ENCODE peak calls at places on chromosomes 13 and 19, in four cellular contexts. One of them, this sample, is unnamed. For H4K20me1, the result is how much of the 10 kb centered on the place peaks cover.

GRCh38 chr19:13579388-13580060 is 73.2 kb upstream of the CACNA1A start:
- DNase-seq in MM.1S: no peak
- DNase-seq in mammary epithelial cell: no peak
- DNase-seq in fibroblast of lung: peak
- DNase-seq in this sample: no peak

GRCh38 chr13:51148952-51149573 is 38.0 kb upstream of the C13orf42 start:
- DNase-seq in MM.1S: no peak
- DNase-seq in mammary epithelial cell: peak
- DNase-seq in fibroblast of lung: peak
- DNase-seq in this sample: peak

GRCh38 chr19:35715981-35716734 is 1.6 kb upstream of the KMT2B start:
- DNase-seq in MM.1S: peak
- DNase-seq in mammary epithelial cell: no peak
- DNase-seq in fibroblast of lung: peak
- DNase-seq in this sample: no peak

GRCh38 chr19:37963190-37963947 is 56.4 kb downstream of the SIPA1L3 start:
- DNase-seq in MM.1S: no peak
- DNase-seq in mammary epithelial cell: no peak
- DNase-seq in fibroblast of lung: peak
- DNase-seq in this sample: peak

GRCh38 chr19:34171539-34171876 is 796 bp upstream of the LSM14A start:
- DNase-seq in MM.1S: no peak
- DNase-seq in mammary epithelial cell: peak
- DNase-seq in fibroblast of lung: peak
- DNase-seq in this sample: no peak

GRCh38 chr13:68369739-68370138 is 1139.6 kb upstream of the PCDH9 start:
- DNase-seq in MM.1S: no peak
- DNase-seq in mammary epithelial cell: no peak
- DNase-seq in fibroblast of lung: peak
- DNase-seq in this sample: no peak

GRCh38 chr19:38443458-38444001 is 10.0 kb downstream of the RYR1 start:
- DNase-seq in MM.1S: no peak
- DNase-seq in mammary epithelial cell: no peak
- DNase-seq in fibroblast of lung: no peak
- DNase-seq in this sample: no peak

GRCh38 chr13:97224544-97225324 is 2.6 kb downstream of the MBNL2 start:
- DNase-seq in MM.1S: peak
- DNase-seq in mammary epithelial cell: peak
- DNase-seq in fibroblast of lung: peak
- DNase-seq in this sample: no peak

GRCh38 chr13:32302461-32302860 is 12.7 kb downstream of the ZAR1L start:
- DNase-seq in MM.1S: no peak
- DNase-seq in mammary epithelial cell: no peak
- DNase-seq in fibroblast of lung: no peak
- DNase-seq in this sample: no peak

GRCh38 chr13:99296270-99296865 is 10.8 kb downstream of the GPR183 start:
- DNase-seq in MM.1S: no peak
- DNase-seq in mammary epithelial cell: no peak
- DNase-seq in fibroblast of lung: peak
- DNase-seq in this sample: no peak

GRCh38 chr19:33409035-33409434 is 35.5 kb downstream of the CEBPG start:
- DNase-seq in MM.1S: no peak
- DNase-seq in mammary epithelial cell: no peak
- DNase-seq in fibroblast of lung: no peak
- DNase-seq in this sample: no peak

GRCh38 chr13:40651866-40652587 is 14.4 kb downstream of the FOXO1 start:
- DNase-seq in MM.1S: no peak
- DNase-seq in mammary epithelial cell: no peak
- DNase-seq in fibroblast of lung: no peak
- DNase-seq in this sample: peak

GRCh38 chr13:40657307-40657706 is 9.1 kb downstream of the FOXO1 start:
- DNase-seq in MM.1S: no peak
- DNase-seq in mammary epithelial cell: no peak
- DNase-seq in fibroblast of lung: no peak
- DNase-seq in this sample: no peak

GRCh38 chr13:40652588-40652940 is 13.9 kb downstream of the FOXO1 start:
- DNase-seq in MM.1S: no peak
- DNase-seq in mammary epithelial cell: no peak
- DNase-seq in fibroblast of lung: no peak
- DNase-seq in this sample: peak

GRCh38 chr13:40656358-40656757 is 10.1 kb downstream of the FOXO1 start:
- DNase-seq in MM.1S: no peak
- DNase-seq in mammary epithelial cell: no peak
- DNase-seq in fibroblast of lung: no peak
- DNase-seq in this sample: no peak

DNA sequence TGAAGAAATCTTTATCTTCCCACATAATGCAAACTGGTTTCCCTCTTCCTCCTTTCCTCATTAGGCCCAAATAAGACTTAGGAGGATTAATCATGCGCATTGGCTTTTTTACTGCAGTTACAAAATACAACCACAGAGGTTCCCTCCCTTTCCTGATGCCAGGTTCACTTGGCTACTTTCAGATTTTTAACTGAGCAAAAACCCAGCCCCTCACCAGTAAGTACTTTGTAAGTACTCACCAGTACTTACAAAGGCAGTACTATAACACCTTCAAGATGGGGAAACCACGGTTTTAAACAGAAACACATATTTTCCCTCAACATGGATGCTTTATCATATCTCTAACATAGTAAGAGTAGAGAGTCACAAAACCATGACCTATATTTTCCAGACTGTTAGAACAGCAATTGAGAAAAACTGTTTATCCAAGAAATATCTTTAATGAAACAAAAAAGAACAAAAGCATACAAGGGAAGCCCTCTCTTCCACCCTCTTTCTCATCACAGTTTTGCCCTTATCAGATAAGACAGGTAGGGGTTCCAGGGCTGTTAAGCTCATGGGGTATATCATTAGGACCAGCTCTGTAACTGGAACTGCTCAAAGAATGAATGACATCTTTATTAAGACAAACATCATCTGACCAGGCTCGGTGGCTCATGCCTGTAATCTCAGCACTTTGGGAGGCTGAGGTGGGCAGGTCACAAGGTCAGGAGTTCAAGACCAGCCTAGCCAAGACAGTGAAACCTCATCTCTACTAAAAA is 12.7 kb downstream of the FOXO1 start:
- DNase-seq in MM.1S: no peak
- DNase-seq in mammary epithelial cell: no peak
- DNase-seq in fibroblast of lung: peak
- DNase-seq in this sample: peak
- H3K27ac ChIP-seq in MM.1S: no peak
- H3K27ac ChIP-seq in mammary epithelial cell: no peak
- H3K27ac ChIP-seq in fibroblast of lung: no peak
- H3K27ac ChIP-seq in this sample: peak

GRCh38 chr19:40091205-40092129 is 724 bp upstream of the ZNF780A start:
- DNase-seq in MM.1S: no peak
- DNase-seq in mammary epithelial cell: no peak
- DNase-seq in fibroblast of lung: no peak
- DNase-seq in this sample: peak

GRCh38 chr19:40090256-40091204 is at the start of gene ZNF780A:
- DNase-seq in MM.1S: peak
- DNase-seq in mammary epithelial cell: peak
- DNase-seq in fibroblast of lung: peak
- DNase-seq in this sample: peak

GRCh38 chr19:40088299-40089047 is 2.3 kb downstream of the ZNF780A start:
- DNase-seq in MM.1S: no peak
- DNase-seq in mammary epithelial cell: no peak
- DNase-seq in fibroblast of lung: no peak
- DNase-seq in this sample: no peak

GRCh38 chr19:40084948-40085347 is 5.8 kb downstream of the ZNF780A start:
- DNase-seq in MM.1S: no peak
- DNase-seq in mammary epithelial cell: no peak
- DNase-seq in fibroblast of lung: no peak
- DNase-seq in this sample: no peak

GRCh38 chr19:40089462-40089861 is 1.3 kb downstream of the ZNF780A start:
- DNase-seq in MM.1S: no peak
- DNase-seq in mammary epithelial cell: peak
- DNase-seq in fibroblast of lung: peak
- DNase-seq in this sample: peak
- H2AFZ ChIP-seq in MM.1S: no peak
- H2AFZ ChIP-seq in mammary epithelial cell: peak
- H2AFZ ChIP-seq in fibroblast of lung: no peak
- H2AFZ ChIP-seq in this sample: no peak

GRCh38 chr13:45142440-45143345 is 22.4 kb downstream of the GTF2F2 start:
- DNase-seq in MM.1S: no peak
- DNase-seq in mammary epithelial cell: peak
- DNase-seq in fibroblast of lung: peak
- DNase-seq in this sample: no peak
- H4K20me1 ChIP-seq in MM.1S: under half
- H4K20me1 ChIP-seq in mammary epithelial cell: under half
- H4K20me1 ChIP-seq in fibroblast of lung: under half
- H4K20me1 ChIP-seq in this sample: under half

GRCh38 chr19:47778089-47778953 is at the start of gene SELENOW:
- DNase-seq in MM.1S: peak
- DNase-seq in mammary epithelial cell: peak
- DNase-seq in fibroblast of lung: peak
- DNase-seq in this sample: peak

GRCh38 chr19:47776568-47776967 is 1.9 kb upstream of the SELENOW start:
- DNase-seq in MM.1S: no peak
- DNase-seq in mammary epithelial cell: peak
- DNase-seq in fibroblast of lung: peak
- DNase-seq in this sample: no peak

GRCh38 chr19:47780215-47780551 is 1.7 kb downstream of the SELENOW start:
- DNase-seq in MM.1S: no peak
- DNase-seq in mammary epithelial cell: no peak
- DNase-seq in fibroblast of lung: no peak
- DNase-seq in this sample: no peak

GRCh38 chr19:47779524-47780214 is 1.2 kb downstream of the SELENOW start:
- DNase-seq in MM.1S: no peak
- DNase-seq in mammary epithelial cell: no peak
- DNase-seq in fibroblast of lung: no peak
- DNase-seq in this sample: no peak

DNA sequence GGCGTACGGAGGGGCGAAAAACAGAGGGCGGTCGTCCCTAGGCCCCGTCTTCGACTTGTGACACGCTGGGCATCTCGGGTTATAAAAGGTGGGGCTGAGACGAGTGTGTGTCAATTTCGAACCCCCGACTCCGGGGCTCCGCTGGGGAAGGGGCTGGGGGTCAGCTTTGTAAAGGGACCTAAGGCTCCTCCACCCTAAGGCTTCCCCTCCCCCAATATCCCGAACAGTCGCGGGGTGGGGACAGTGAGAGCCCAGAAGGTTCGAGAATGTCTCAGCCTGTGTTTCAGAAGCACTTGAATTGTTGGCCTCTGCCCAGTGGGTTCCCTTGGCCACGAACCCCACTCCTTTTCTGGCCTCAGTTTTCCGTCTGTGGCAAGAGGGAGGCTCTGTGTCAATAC is 450 bp downstream of the SELENOW start:
- DNase-seq in MM.1S: no peak
- DNase-seq in mammary epithelial cell: peak
- DNase-seq in fibroblast of lung: peak
- DNase-seq in this sample: peak
- H3K27ac ChIP-seq in MM.1S: no peak
- H3K27ac ChIP-seq in mammary epithelial cell: peak
- H3K27ac ChIP-seq in fibroblast of lung: peak
- H3K27ac ChIP-seq in this sample: peak

GRCh38 chr13:94312511-94313191 is 166.8 kb downstream of the DCT start:
- DNase-seq in MM.1S: peak
- DNase-seq in mammary epithelial cell: no peak
- DNase-seq in fibroblast of lung: peak
- DNase-seq in this sample: no peak

GRCh38 chr13:94308808-94309207 is 170.7 kb downstream of the DCT start:
- DNase-seq in MM.1S: no peak
- DNase-seq in mammary epithelial cell: no peak
- DNase-seq in fibroblast of lung: no peak
- DNase-seq in this sample: no peak

GRCh38 chr13:94309997-94310842 is 169.3 kb downstream of the DCT start:
- DNase-seq in MM.1S: no peak
- DNase-seq in mammary epithelial cell: peak
- DNase-seq in fibroblast of lung: peak
- DNase-seq in this sample: no peak

GRCh38 chr13:94311893-94312292 is 167.6 kb downstream of the DCT start:
- DNase-seq in MM.1S: no peak
- DNase-seq in mammary epithelial cell: no peak
- DNase-seq in fibroblast of lung: no peak
- DNase-seq in this sample: no peak

GRCh38 chr13:94309576-94309975 is 169.9 kb downstream of the DCT start:
- DNase-seq in MM.1S: no peak
- DNase-seq in mammary epithelial cell: no peak
- DNase-seq in fibroblast of lung: no peak
- DNase-seq in this sample: no peak
- H2AFZ ChIP-seq in MM.1S: no peak
- H2AFZ ChIP-seq in mammary epithelial cell: peak
- H2AFZ ChIP-seq in fibroblast of lung: no peak
- H2AFZ ChIP-seq in this sample: no peak

DNA sequence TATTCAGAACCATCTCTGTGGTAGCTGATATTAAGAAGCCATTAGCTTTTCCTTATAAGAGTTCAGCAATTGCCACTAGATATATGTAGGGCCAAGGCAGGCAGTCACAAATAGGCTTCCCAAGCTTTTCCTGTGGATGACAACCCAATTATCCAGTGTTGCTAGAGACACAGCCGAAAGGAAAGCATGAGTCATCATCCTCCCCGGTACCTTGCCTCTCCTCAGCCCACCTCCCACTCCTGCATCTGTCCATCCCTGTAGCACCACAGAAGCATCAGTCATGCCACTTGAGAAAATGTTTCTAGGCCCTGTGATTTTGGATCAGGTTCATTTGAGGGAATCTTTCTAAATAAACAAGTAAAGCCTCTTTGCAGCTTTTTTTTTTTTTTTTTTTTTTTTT is 204.3 kb downstream of the DNAJC15 start:
- DNase-seq in MM.1S: no peak
- DNase-seq in mammary epithelial cell: no peak
- DNase-seq in fibroblast of lung: peak
- DNase-seq in this sample: no peak
- H4K20me1 ChIP-seq in MM.1S: under half
- H4K20me1 ChIP-seq in mammary epithelial cell: under half
- H4K20me1 ChIP-seq in fibroblast of lung: under half
- H4K20me1 ChIP-seq in this sample: under half

DNA sequence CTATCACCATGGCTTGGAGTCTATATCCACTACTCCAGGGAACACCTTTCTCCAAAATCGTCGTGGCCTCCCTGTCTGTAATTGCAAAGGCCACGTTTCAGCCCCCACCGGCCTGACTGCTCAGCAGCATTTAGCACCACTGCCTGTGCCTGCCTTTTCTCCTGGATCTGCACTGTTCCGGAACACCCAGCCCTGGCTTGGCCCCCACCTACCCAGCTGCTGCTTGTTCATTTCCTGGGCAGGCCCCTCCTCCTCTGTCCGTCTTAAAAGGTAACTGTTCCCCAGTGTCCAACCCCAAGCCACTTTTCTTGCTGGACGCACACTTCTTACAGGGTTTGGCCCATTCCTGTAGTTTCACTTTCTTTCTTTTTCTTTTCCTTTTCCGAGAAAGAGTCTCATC is 8.5 kb upstream of the SYT5 start:
- DNase-seq in MM.1S: no peak
- DNase-seq in mammary epithelial cell: no peak
- DNase-seq in fibroblast of lung: no peak
- DNase-seq in this sample: no peak
- H3K27ac ChIP-seq in MM.1S: no peak
- H3K27ac ChIP-seq in mammary epithelial cell: peak
- H3K27ac ChIP-seq in fibroblast of lung: no peak
- H3K27ac ChIP-seq in this sample: no peak

DNA sequence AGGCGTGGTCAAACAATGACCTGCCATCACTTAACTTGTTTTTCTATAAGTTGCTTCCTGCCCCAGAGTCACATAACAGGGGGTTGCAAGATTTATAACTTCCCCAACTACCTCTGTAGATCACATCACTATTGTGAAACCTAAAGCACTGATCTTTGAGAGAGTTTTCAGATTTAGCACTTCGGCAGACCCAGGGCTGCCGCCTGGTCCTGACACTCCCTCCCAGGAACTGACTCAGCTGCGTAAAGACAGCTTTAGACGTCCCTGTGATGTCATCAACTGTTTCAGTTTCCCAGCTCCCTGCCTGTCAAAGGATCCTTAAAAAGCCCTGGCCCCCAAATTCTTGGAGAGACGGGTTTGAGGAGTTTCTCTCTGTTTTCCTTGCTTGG is 33.3 kb downstream of the IGFL2 start:
- DNase-seq in MM.1S: peak
- DNase-seq in mammary epithelial cell: no peak
- DNase-seq in fibroblast of lung: peak
- DNase-seq in this sample: no peak
- H2AFZ ChIP-seq in MM.1S: peak
- H2AFZ ChIP-seq in mammary epithelial cell: no peak
- H2AFZ ChIP-seq in fibroblast of lung: no peak
- H2AFZ ChIP-seq in this sample: no peak